ENCODE peak calls at places on chromosomes 7 and 10, in five cellular contexts. T is ovary, V is KG1, I is hypothalamus, G is HTR-8/SVneo. U is an unnamed sample.
A peak's percentile ranks its signal among the peaks of the same experiment; 100 is the strongest.

GRCh38 chr7:27419581-27420177 is 177.1 kb downstream of the EVX1 start:
- DNase-seq in T (no peak), V (no peak), I (no peak), G (no peak), U (peak; percentile 15)

GRCh38 chr10:29163746-29164145 is 125.1 kb upstream of the LYZL1 start:
- DNase-seq in T (no peak), V (no peak), I (no peak), G (no peak), U (peak; percentile 81)

GRCh38 chr7:7427363-7427762 is 108.3 kb downstream of the COL28A1 start:
- DNase-seq in T (no peak), V (no peak), I (no peak), G (no peak), U (no peak)

GRCh38 chr10:7205656-7206055 is 205.2 kb downstream of the SFMBT2 start:
- DNase-seq in T (peak; percentile 13), V (no peak), I (no peak), G (no peak), U (no peak)

GRCh38 chr10:127848226-127848625 is 44.5 kb downstream of the CLRN3 start:
- DNase-seq in T (no peak), V (no peak), I (no peak), G (no peak), U (no peak)

GRCh38 chr7:4138866-4139265 is 543.2 kb upstream of the FOXK1 start:
- DNase-seq in T (no peak), V (no peak), I (no peak), G (no peak), U (no peak)

GRCh38 chr7:37570145-37570544 is 113.4 kb upstream of the GPR141 start:
- DNase-seq in T (no peak), V (no peak), I (no peak), G (no peak), U (no peak)

GRCh38 chr7:151735854-151736402 is 141.0 kb downstream of the PRKAG2 start:
- DNase-seq in T (no peak), V (no peak), I (no peak), G (no peak), U (no peak)

U was measured in choroid plexus epithelial cell.